ENCODE peak calls at places on chromosomes 4 and X, in six cellular contexts. U, B, O, K, E and C are unnamed samples.

GRCh38 chr4:115851918-115852766 is 738.7 kb upstream of the NDST4 start:
- DNase-seq in U (no peak), K (no peak), B (no peak), O (no peak), E (no peak), C (peak)

GRCh38 chrX:129522184-129523059 is 868 bp downstream of the SMARCA1 start:
- DNase-seq in O (peak), E (peak), B (no peak), U (peak), K (no peak), C (peak)

GRCh38 chr4:77566148-77566547 is 39.5 kb upstream of the CXCL13 start:
- DNase-seq in E (no peak), O (no peak), B (no peak), K (no peak), U (no peak), C (no peak)

GRCh38 chr4:88054909-88055308 is 47.5 kb downstream of the PKD2 start:
- DNase-seq in B (no peak), U (peak), O (peak), E (peak), K (no peak), C (peak)

GRCh38 chr4:162705130-162705803 is 461.4 kb downstream of the NAF1 start:
- DNase-seq in K (no peak), B (no peak), O (no peak), U (no peak), E (no peak), C (no peak)

GRCh38 chr4:78288327-78288726 is 231.2 kb downstream of the FRAS1 start:
- DNase-seq in B (no peak), O (no peak), U (no peak), K (no peak), E (peak), C (no peak)

GRCh38 chrX:110395877-110396276 is 37.2 kb downstream of the RTL9 start:
- DNase-seq in O (peak), E (no peak), U (no peak), K (no peak), B (no peak), C (no peak)

GRCh38 chr4:104905546-104905945 is 241.1 kb upstream of the TET2 start:
- DNase-seq in K (no peak), U (no peak), B (no peak), E (no peak), O (no peak), C (no peak)

GRCh38 chrX:154313147-154313546 is 17.6 kb downstream of the TKTL1 start:
- DNase-seq in O (no peak), U (peak), B (no peak), K (no peak), E (no peak), C (no peak)

GRCh38 chr4:145786261-145786660 is 106.3 kb downstream of the C4orf51 start:
- DNase-seq in E (no peak), B (no peak), O (no peak), U (no peak), K (no peak), C (no peak)

GRCh38 chr4:108433832-108434231 is 186.5 kb upstream of the RPL34 start:
- DNase-seq in U (no peak), K (no peak), O (peak), E (peak), B (peak), C (no peak)

GRCh38 chrX:118254611-118255010 is 91.3 kb upstream of the WDR44 start:
- DNase-seq in E (peak), K (no peak), O (peak), U (no peak), B (no peak), C (peak)

GRCh38 chr4:13907255-13907751 is 279.8 kb upstream of the BOD1L1 start:
- DNase-seq in E (peak), U (no peak), B (no peak), K (no peak), O (peak), C (peak)